ENCODE peak calls at places on chromosomes 2 and 18, in ten cellular contexts. One of them, this sample, is unnamed.

GRCh38 chr2:188819781-188820180 is 154.4 kb upstream of the COL3A1 start:
- DNase-seq in endothelial cell of umbilical vein: peak
- DNase-seq in heart left ventricle: no peak
- DNase-seq in tibial nerve: no peak
- DNase-seq in lower leg skin: no peak
- DNase-seq in HFFc6: peak
- DNase-seq in neural crest cell: no peak
- DNase-seq in B cell: no peak
- DNase-seq in lower lobe of right lung: no peak
- DNase-seq in GM13977: no peak
- DNase-seq in this sample: no peak

GRCh38 chr2:72669121-72669520 is 156.7 kb downstream of the EXOC6B start:
- DNase-seq in HFFc6: peak
- DNase-seq in lower leg skin: no peak
- DNase-seq in neural crest cell: no peak
- DNase-seq in endothelial cell of umbilical vein: no peak
- DNase-seq in GM13977: no peak
- DNase-seq in B cell: no peak
- DNase-seq in lower lobe of right lung: no peak
- DNase-seq in tibial nerve: no peak
- DNase-seq in heart left ventricle: no peak
- DNase-seq in this sample: no peak

GRCh38 chr2:191746809-191747208 is 68.9 kb downstream of the NABP1 start:
- DNase-seq in endothelial cell of umbilical vein: no peak
- DNase-seq in lower lobe of right lung: no peak
- DNase-seq in neural crest cell: no peak
- DNase-seq in GM13977: no peak
- DNase-seq in HFFc6: no peak
- DNase-seq in tibial nerve: no peak
- DNase-seq in heart left ventricle: no peak
- DNase-seq in lower leg skin: no peak
- DNase-seq in B cell: no peak
- DNase-seq in this sample: no peak

GRCh38 chr2:85195956-85196355 is 62.8 kb downstream of the TCF7L1 start:
- DNase-seq in heart left ventricle: no peak
- DNase-seq in neural crest cell: no peak
- DNase-seq in lower leg skin: no peak
- DNase-seq in GM13977: no peak
- DNase-seq in lower lobe of right lung: no peak
- DNase-seq in HFFc6: no peak
- DNase-seq in endothelial cell of umbilical vein: no peak
- DNase-seq in tibial nerve: no peak
- DNase-seq in B cell: no peak
- DNase-seq in this sample: no peak

GRCh38 chr2:105373895-105374401 is 24.9 kb downstream of the FHL2 start:
- DNase-seq in endothelial cell of umbilical vein: no peak
- DNase-seq in lower leg skin: no peak
- DNase-seq in lower lobe of right lung: no peak
- DNase-seq in GM13977: peak
- DNase-seq in tibial nerve: no peak
- DNase-seq in B cell: no peak
- DNase-seq in neural crest cell: no peak
- DNase-seq in heart left ventricle: peak
- DNase-seq in HFFc6: no peak
- DNase-seq in this sample: peak

GRCh38 chr2:73851274-73851673 is 22.5 kb downstream of the STAMBP start:
- DNase-seq in neural crest cell: no peak
- DNase-seq in HFFc6: no peak
- DNase-seq in heart left ventricle: no peak
- DNase-seq in B cell: peak
- DNase-seq in endothelial cell of umbilical vein: no peak
- DNase-seq in GM13977: no peak
- DNase-seq in tibial nerve: no peak
- DNase-seq in lower lobe of right lung: no peak
- DNase-seq in lower leg skin: no peak
- DNase-seq in this sample: no peak

GRCh38 chr2:173653427-173653795 is 298.7 kb downstream of the CDCA7 start:
- DNase-seq in heart left ventricle: no peak
- DNase-seq in GM13977: no peak
- DNase-seq in tibial nerve: no peak
- DNase-seq in HFFc6: no peak
- DNase-seq in lower leg skin: no peak
- DNase-seq in endothelial cell of umbilical vein: no peak
- DNase-seq in lower lobe of right lung: no peak
- DNase-seq in B cell: no peak
- DNase-seq in neural crest cell: no peak
- DNase-seq in this sample: no peak

GRCh38 chr2:238031749-238032148 is 29.1 kb upstream of the SCLY start:
- DNase-seq in lower leg skin: no peak
- DNase-seq in HFFc6: no peak
- DNase-seq in GM13977: no peak
- DNase-seq in neural crest cell: no peak
- DNase-seq in tibial nerve: no peak
- DNase-seq in B cell: no peak
- DNase-seq in heart left ventricle: no peak
- DNase-seq in endothelial cell of umbilical vein: no peak
- DNase-seq in lower lobe of right lung: no peak
- DNase-seq in this sample: no peak

GRCh38 chr2:74441690-74442482 is at the start of gene RTKN:
- DNase-seq in HFFc6: no peak
- DNase-seq in endothelial cell of umbilical vein: no peak
- DNase-seq in neural crest cell: peak
- DNase-seq in lower leg skin: no peak
- DNase-seq in B cell: peak
- DNase-seq in lower lobe of right lung: peak
- DNase-seq in heart left ventricle: no peak
- DNase-seq in GM13977: peak
- DNase-seq in tibial nerve: peak
- DNase-seq in this sample: peak

GRCh38 chr18:13614701-13615288 is 111.6 kb downstream of the FAM210A start:
- DNase-seq in HFFc6: no peak
- DNase-seq in tibial nerve: no peak
- DNase-seq in lower lobe of right lung: no peak
- DNase-seq in GM13977: no peak
- DNase-seq in endothelial cell of umbilical vein: no peak
- DNase-seq in lower leg skin: no peak
- DNase-seq in B cell: peak
- DNase-seq in neural crest cell: no peak
- DNase-seq in heart left ventricle: peak
- DNase-seq in this sample: no peak

GRCh38 chr18:23143871-23144270 is 8.6 kb downstream of the CABLES1 start:
- DNase-seq in B cell: no peak
- DNase-seq in lower lobe of right lung: peak
- DNase-seq in neural crest cell: no peak
- DNase-seq in HFFc6: no peak
- DNase-seq in endothelial cell of umbilical vein: no peak
- DNase-seq in tibial nerve: no peak
- DNase-seq in heart left ventricle: peak
- DNase-seq in lower leg skin: no peak
- DNase-seq in GM13977: no peak
- DNase-seq in this sample: no peak

GRCh38 chr2:105417789-105418475 is 19.1 kb upstream of the FHL2 start:
- DNase-seq in tibial nerve: no peak
- DNase-seq in HFFc6: peak
- DNase-seq in GM13977: no peak
- DNase-seq in heart left ventricle: no peak
- DNase-seq in endothelial cell of umbilical vein: no peak
- DNase-seq in lower lobe of right lung: no peak
- DNase-seq in lower leg skin: no peak
- DNase-seq in neural crest cell: no peak
- DNase-seq in B cell: no peak
- DNase-seq in this sample: no peak

GRCh38 chr2:112185131-112185530 is 46.9 kb downstream of the FBLN7 start:
- DNase-seq in GM13977: no peak
- DNase-seq in lower lobe of right lung: no peak
- DNase-seq in lower leg skin: no peak
- DNase-seq in heart left ventricle: no peak
- DNase-seq in HFFc6: no peak
- DNase-seq in B cell: no peak
- DNase-seq in neural crest cell: no peak
- DNase-seq in tibial nerve: no peak
- DNase-seq in endothelial cell of umbilical vein: no peak
- DNase-seq in this sample: no peak

GRCh38 chr2:71669628-71670429 is 216.5 kb downstream of the DYSF start:
- DNase-seq in endothelial cell of umbilical vein: no peak
- DNase-seq in lower leg skin: no peak
- DNase-seq in HFFc6: no peak
- DNase-seq in GM13977: no peak
- DNase-seq in neural crest cell: no peak
- DNase-seq in heart left ventricle: no peak
- DNase-seq in tibial nerve: no peak
- DNase-seq in lower lobe of right lung: no peak
- DNase-seq in B cell: no peak
- DNase-seq in this sample: no peak

GRCh38 chr2:231557571-231558217 is 27.4 kb upstream of the NMUR1 start:
- DNase-seq in lower leg skin: peak
- DNase-seq in heart left ventricle: peak
- DNase-seq in B cell: peak
- DNase-seq in lower lobe of right lung: peak
- DNase-seq in GM13977: peak
- DNase-seq in endothelial cell of umbilical vein: peak
- DNase-seq in neural crest cell: peak
- DNase-seq in HFFc6: peak
- DNase-seq in tibial nerve: peak
- DNase-seq in this sample: peak

GRCh38 chr2:122980672-122981071 is 1044.4 kb upstream of the CNTNAP5 start:
- DNase-seq in heart left ventricle: peak
- DNase-seq in endothelial cell of umbilical vein: no peak
- DNase-seq in lower leg skin: no peak
- DNase-seq in lower lobe of right lung: peak
- DNase-seq in GM13977: no peak
- DNase-seq in B cell: no peak
- DNase-seq in tibial nerve: peak
- DNase-seq in neural crest cell: no peak
- DNase-seq in HFFc6: no peak
- DNase-seq in this sample: no peak

GRCh38 chr2:203682688-203683130 is 23.7 kb upstream of the CD28 start:
- DNase-seq in HFFc6: peak
- DNase-seq in B cell: no peak
- DNase-seq in endothelial cell of umbilical vein: peak
- DNase-seq in neural crest cell: no peak
- DNase-seq in lower leg skin: peak
- DNase-seq in GM13977: no peak
- DNase-seq in lower lobe of right lung: no peak
- DNase-seq in heart left ventricle: peak
- DNase-seq in tibial nerve: no peak
- DNase-seq in this sample: no peak

GRCh38 chr2:11505652-11506610 is 27.9 kb upstream of the GREB1 start:
- DNase-seq in endothelial cell of umbilical vein: no peak
- DNase-seq in tibial nerve: no peak
- DNase-seq in lower leg skin: no peak
- DNase-seq in HFFc6: no peak
- DNase-seq in lower lobe of right lung: no peak
- DNase-seq in B cell: no peak
- DNase-seq in heart left ventricle: no peak
- DNase-seq in neural crest cell: no peak
- DNase-seq in GM13977: no peak
- DNase-seq in this sample: no peak

GRCh38 chr18:31105733-31106132 is 3.5 kb upstream of the DSC2 start:
- DNase-seq in lower leg skin: no peak
- DNase-seq in tibial nerve: no peak
- DNase-seq in B cell: no peak
- DNase-seq in endothelial cell of umbilical vein: no peak
- DNase-seq in HFFc6: no peak
- DNase-seq in neural crest cell: no peak
- DNase-seq in GM13977: no peak
- DNase-seq in lower lobe of right lung: no peak
- DNase-seq in heart left ventricle: no peak
- DNase-seq in this sample: no peak

GRCh38 chr18:80088823-80089222 is 20.2 kb upstream of the ADNP2 start:
- DNase-seq in tibial nerve: no peak
- DNase-seq in neural crest cell: no peak
- DNase-seq in HFFc6: no peak
- DNase-seq in heart left ventricle: no peak
- DNase-seq in lower lobe of right lung: no peak
- DNase-seq in GM13977: no peak
- DNase-seq in lower leg skin: no peak
- DNase-seq in endothelial cell of umbilical vein: no peak
- DNase-seq in B cell: no peak
- DNase-seq in this sample: no peak

GRCh38 chr2:157782057-157782845 is 93.9 kb downstream of the ACVR1 start:
- DNase-seq in GM13977: no peak
- DNase-seq in endothelial cell of umbilical vein: no peak
- DNase-seq in B cell: no peak
- DNase-seq in HFFc6: peak
- DNase-seq in lower lobe of right lung: no peak
- DNase-seq in tibial nerve: no peak
- DNase-seq in neural crest cell: no peak
- DNase-seq in heart left ventricle: no peak
- DNase-seq in lower leg skin: no peak
- DNase-seq in this sample: no peak
- TF ChIP-seq CTCF in GM13977: no peak
- TF ChIP-seq CTCF in endothelial cell of umbilical vein: peak
- TF ChIP-seq CTCF in B cell: no peak
- TF ChIP-seq CTCF in HFFc6: peak
- TF ChIP-seq CTCF in lower lobe of right lung: no peak
- TF ChIP-seq CTCF in tibial nerve: peak
- TF ChIP-seq CTCF in neural crest cell: peak
- TF ChIP-seq CTCF in heart left ventricle: peak
- TF ChIP-seq CTCF in lower leg skin: no peak
- TF ChIP-seq CTCF in this sample: no peak

GRCh38 chr2:18117592-18117991 is 239.1 kb downstream of the KCNS3 start:
- DNase-seq in endothelial cell of umbilical vein: peak
- DNase-seq in lower lobe of right lung: peak
- DNase-seq in lower leg skin: no peak
- DNase-seq in GM13977: peak
- DNase-seq in neural crest cell: peak
- DNase-seq in tibial nerve: no peak
- DNase-seq in HFFc6: peak
- DNase-seq in heart left ventricle: no peak
- DNase-seq in B cell: peak
- DNase-seq in this sample: peak
- TF ChIP-seq CTCF in endothelial cell of umbilical vein: peak
- TF ChIP-seq CTCF in lower lobe of right lung: peak
- TF ChIP-seq CTCF in lower leg skin: no peak
- TF ChIP-seq CTCF in GM13977: peak
- TF ChIP-seq CTCF in neural crest cell: peak
- TF ChIP-seq CTCF in tibial nerve: peak
- TF ChIP-seq CTCF in HFFc6: peak
- TF ChIP-seq CTCF in heart left ventricle: peak
- TF ChIP-seq CTCF in B cell: no peak
- TF ChIP-seq CTCF in this sample: no peak

GRCh38 chr2:66495788-66496640 is 61.1 kb downstream of the MEIS1 start:
- DNase-seq in lower leg skin: peak
- DNase-seq in GM13977: no peak
- DNase-seq in endothelial cell of umbilical vein: peak
- DNase-seq in tibial nerve: no peak
- DNase-seq in neural crest cell: no peak
- DNase-seq in lower lobe of right lung: no peak
- DNase-seq in HFFc6: peak
- DNase-seq in B cell: no peak
- DNase-seq in heart left ventricle: peak
- DNase-seq in this sample: no peak
- TF ChIP-seq CTCF in lower leg skin: no peak
- TF ChIP-seq CTCF in GM13977: no peak
- TF ChIP-seq CTCF in endothelial cell of umbilical vein: no peak
- TF ChIP-seq CTCF in tibial nerve: no peak
- TF ChIP-seq CTCF in neural crest cell: no peak
- TF ChIP-seq CTCF in lower lobe of right lung: no peak
- TF ChIP-seq CTCF in HFFc6: peak
- TF ChIP-seq CTCF in B cell: no peak
- TF ChIP-seq CTCF in heart left ventricle: no peak
- TF ChIP-seq CTCF in this sample: no peak

GRCh38 chr18:76307293-76307690 is 187.8 kb downstream of the ZNF516 start:
- DNase-seq in heart left ventricle: no peak
- DNase-seq in lower lobe of right lung: no peak
- DNase-seq in B cell: no peak
- DNase-seq in neural crest cell: no peak
- DNase-seq in endothelial cell of umbilical vein: no peak
- DNase-seq in tibial nerve: no peak
- DNase-seq in GM13977: no peak
- DNase-seq in lower leg skin: no peak
- DNase-seq in HFFc6: no peak
- DNase-seq in this sample: no peak

GRCh38 chr18:76306685-76307292 is 188.3 kb downstream of the ZNF516 start:
- DNase-seq in heart left ventricle: no peak
- DNase-seq in HFFc6: no peak
- DNase-seq in lower lobe of right lung: no peak
- DNase-seq in neural crest cell: no peak
- DNase-seq in lower leg skin: no peak
- DNase-seq in B cell: no peak
- DNase-seq in endothelial cell of umbilical vein: no peak
- DNase-seq in GM13977: no peak
- DNase-seq in tibial nerve: no peak
- DNase-seq in this sample: no peak
- TF ChIP-seq CTCF in heart left ventricle: no peak
- TF ChIP-seq CTCF in HFFc6: peak
- TF ChIP-seq CTCF in lower lobe of right lung: no peak
- TF ChIP-seq CTCF in neural crest cell: peak
- TF ChIP-seq CTCF in lower leg skin: no peak
- TF ChIP-seq CTCF in B cell: no peak
- TF ChIP-seq CTCF in endothelial cell of umbilical vein: no peak
- TF ChIP-seq CTCF in GM13977: peak
- TF ChIP-seq CTCF in tibial nerve: no peak
- TF ChIP-seq CTCF in this sample: no peak

This sample was measured in GM10248.